ENCODE peak calls at places on chromosome 22, in four cellular contexts. Y is heart left ventricle, D is glutamatergic neuron, I is cardiac muscle cell. A is an unnamed sample.

GRCh38 chr22:42217019-42217751 is 53.3 kb downstream of the TCF20 start:
- DNase-seq in Y (no peak), D (no peak), I (no peak), A (no peak)

GRCh38 chr22:29979645-29980303 is 96.8 kb downstream of the MTMR3 start:
- DNase-seq in Y (no peak), D (no peak), I (no peak), A (no peak)

GRCh38 chr22:49006207-49007012 is 821.3 kb downstream of the BRD1 start:
- DNase-seq in Y (no peak), D (no peak), I (no peak), A (no peak)

GRCh38 chr22:26995222-26995621 is 337.8 kb downstream of the MIAT start:
- DNase-seq in Y (no peak), D (no peak), I (peak; percentile 12), A (no peak)

GRCh38 chr22:11627798-11628650 is 3900.0 kb upstream of the OR11H1 start:
- DNase-seq in Y (no peak), D (no peak), I (no peak), A (no peak)

GRCh38 chr22:50112151-50113118 is 22.6 kb downstream of the MOV10L1 start:
- DNase-seq in Y (peak; percentile 56), D (no peak), I (peak; percentile 92), A (no peak)

GRCh38 chr22:22084089-22084711 is 101.6 kb upstream of the TOP3B start:
- DNase-seq in Y (no peak), D (no peak), I (no peak), A (no peak)

GRCh38 chr22:26235792-26236191 is 66.5 kb downstream of the SEZ6L start:
- DNase-seq in Y (no peak), D (no peak), I (no peak), A (no peak)

GRCh38 chr22:39471421-39472141 is 14.8 kb downstream of the MGAT3 start:
- DNase-seq in Y (peak; percentile 68), D (no peak), I (peak; percentile 93), A (no peak)

GRCh38 chr22:17726561-17727243 is 47.6 kb downstream of the BID start:
- DNase-seq in Y (no peak), D (no peak), I (no peak), A (no peak)

GRCh38 chr22:43885786-43886185 is 6.0 kb downstream of the PNPLA5 start:
- DNase-seq in Y (no peak), D (no peak), I (no peak), A (no peak)

GRCh38 chr22:29782061-29782845 is 15.1 kb downstream of the UQCR10 start:
- DNase-seq in Y (peak; percentile 75), D (no peak), I (peak; percentile 37), A (peak; percentile 28)

GRCh38 chr22:22169923-22170322 is 74.7 kb upstream of the VPREB1 start:
- DNase-seq in Y (no peak), D (no peak), I (no peak), A (no peak)

GRCh38 chr22:40388231-40388630 is 17.8 kb downstream of the SGSM3 start:
- DNase-seq in Y (no peak), D (no peak), I (no peak), A (no peak)

GRCh38 chr22:46209262-46209661 is 40.8 kb downstream of the CDPF1 start:
- DNase-seq in Y (no peak), D (no peak), I (no peak), A (no peak)

GRCh38 chr22:19958083-19959042 is 16.7 kb upstream of the TXNRD2 start:
- DNase-seq in Y (no peak), D (peak; percentile 4), I (peak; percentile 35), A (no peak)

GRCh38 chr22:28142361-28142801 is 223.3 kb upstream of the PITPNB start:
- DNase-seq in Y (no peak), D (no peak), I (peak; percentile 97), A (peak; percentile 36)

GRCh38 chr22:17858033-17858432 is 83.8 kb upstream of the BID start:
- DNase-seq in Y (no peak), D (no peak), I (no peak), A (no peak)

GRCh38 chr22:38754247-38755154 is 1.3 kb downstream of the SUN2 start:
- DNase-seq in Y (peak; percentile 50), D (no peak), I (peak; percentile 78), A (peak; percentile 51)

GRCh38 chr22:34833982-34834510 is 231.9 kb upstream of the ISX start:
- DNase-seq in Y (no peak), D (no peak), I (no peak), A (no peak)

GRCh38 chr22:39589880-39590279 is 19.3 kb downstream of the CACNA1I start:
- DNase-seq in Y (no peak), D (no peak), I (no peak), A (no peak)

GRCh38 chr22:24501366-24502005 is 6.4 kb downstream of the UPB1 start:
- DNase-seq in Y (no peak), D (no peak), I (no peak), A (no peak)

GRCh38 chr22:48566741-48567140 is 1260.9 kb downstream of the BRD1 start:
- DNase-seq in Y (no peak), D (peak; percentile 12), I (no peak), A (no peak)

GRCh38 chr22:39318507-39319283 is 728 bp downstream of the RPL3 start:
- DNase-seq in Y (no peak), D (no peak), I (peak; percentile 58), A (no peak)

GRCh38 chr22:49603016-49603415 is 224.7 kb downstream of the BRD1 start:
- DNase-seq in Y (no peak), D (no peak), I (no peak), A (no peak)

GRCh38 chr22:40324468-40325305 is 21.6 kb upstream of the ADSL start:
- DNase-seq in Y (no peak), D (no peak), I (no peak), A (no peak)

GRCh38 chr22:46180370-46181137 is 30.2 kb downstream of the PPARA start:
- DNase-seq in Y (no peak), D (no peak), I (peak; percentile 25), A (no peak)

GRCh38 chr22:18057568-18058209 is 20.1 kb upstream of the PEX26 start:
- DNase-seq in Y (peak; percentile 71), D (no peak), I (peak; percentile 98), A (peak; percentile 99)

DNA sequence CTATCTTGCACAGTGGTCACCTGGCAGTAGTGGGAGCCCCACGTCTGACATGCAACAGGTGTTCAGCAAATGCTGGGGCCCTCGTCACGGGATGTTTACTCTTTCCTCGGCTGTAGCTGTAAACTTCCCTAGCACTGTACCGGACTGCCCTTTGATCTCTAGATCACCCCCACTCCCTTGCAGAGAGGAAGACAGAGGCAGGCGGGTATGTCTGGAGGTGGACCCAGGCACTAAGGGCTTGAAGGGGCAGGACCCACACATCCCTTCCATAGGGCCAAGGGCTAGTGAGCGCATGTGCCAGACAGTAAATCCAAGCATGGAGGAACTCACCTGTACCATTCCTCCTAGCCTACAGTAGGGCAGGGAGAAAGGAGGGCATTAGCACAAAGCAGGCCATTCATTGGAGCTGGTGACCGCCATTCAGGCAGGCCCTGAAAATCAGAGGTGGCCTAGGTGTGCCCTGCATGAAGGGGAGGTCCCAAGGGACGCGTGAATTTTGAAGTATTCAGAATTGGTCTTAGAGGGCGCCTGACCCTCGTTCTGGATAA is 1.9 kb upstream of the SMTN start:
- DNase-seq in Y (no peak), D (no peak), I (no peak), A (no peak)
- TF ChIP-seq CTCF in Y (no peak), D (no peak), I (no peak), A (no peak)

GRCh38 chr22:23233084-23233501 is 52.8 kb downstream of the BCR start:
- DNase-seq in Y (no peak), D (peak; percentile 47), I (peak; percentile 63), A (no peak)
- TF ChIP-seq CTCF in Y (no peak), D (no peak), I (peak; percentile 16), A (no peak)

DNA sequence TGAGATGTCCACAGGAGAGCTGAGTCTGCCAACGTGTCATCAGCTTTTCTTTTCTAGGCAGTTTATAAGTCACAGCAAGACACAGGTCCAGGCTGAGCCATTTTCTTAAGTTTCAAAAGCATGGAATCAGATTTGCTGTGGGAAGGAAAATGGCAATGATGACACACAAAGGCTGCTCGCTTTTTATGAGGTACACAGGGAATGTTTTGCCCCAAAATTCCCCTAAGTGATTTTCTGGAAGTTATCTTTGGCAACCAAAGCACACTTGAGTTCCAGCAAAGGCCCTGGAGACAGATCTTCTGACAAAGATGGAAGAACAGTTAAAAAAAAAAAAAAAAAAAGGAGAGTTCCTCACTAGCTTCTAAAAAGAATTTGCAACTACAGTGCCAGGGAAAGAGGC is 260.9 kb downstream of the LARGE1 start:
- DNase-seq in Y (peak; percentile 36), D (no peak), I (peak; percentile 9), A (no peak)
- TF ChIP-seq CTCF in Y (no peak), D (no peak), I (no peak), A (no peak)

GRCh38 chr22:36322602-36322915 is 65.2 kb downstream of the MYH9 start:
- DNase-seq in Y (no peak), D (no peak), I (no peak), A (no peak)

GRCh38 chr22:36324414-36324813 is 63.4 kb downstream of the MYH9 start:
- DNase-seq in Y (no peak), D (no peak), I (no peak), A (no peak)

GRCh38 chr22:36323855-36324331 is 63.9 kb downstream of the MYH9 start:
- DNase-seq in Y (peak; percentile 70), D (no peak), I (peak; percentile 43), A (no peak)

GRCh38 chr22:36321797-36322601 is 65.8 kb downstream of the MYH9 start:
- DNase-seq in Y (no peak), D (no peak), I (no peak), A (no peak)

GRCh38 chr22:36323182-36323854 is 64.4 kb downstream of the MYH9 start:
- DNase-seq in Y (peak; percentile 88), D (no peak), I (peak; percentile 92), A (no peak)
- TF ChIP-seq CTCF in Y (no peak), D (no peak), I (peak; percentile 8), A (no peak)

GRCh38 chr22:44954113-44954512 is 55.7 kb downstream of the PHF21B start:
- DNase-seq in Y (no peak), D (no peak), I (no peak), A (no peak)

GRCh38 chr22:44955102-44955501 is 54.7 kb downstream of the PHF21B start:
- DNase-seq in Y (no peak), D (no peak), I (no peak), A (no peak)

GRCh38 chr22:44956835-44957234 is 53.0 kb downstream of the PHF21B start:
- DNase-seq in Y (no peak), D (no peak), I (no peak), A (no peak)

GRCh38 chr22:44952863-44953790 is 56.7 kb downstream of the PHF21B start:
- DNase-seq in Y (no peak), D (no peak), I (no peak), A (no peak)

GRCh38 chr22:44957267-44957905 is 52.4 kb downstream of the PHF21B start:
- DNase-seq in Y (no peak), D (peak; percentile 46), I (no peak), A (no peak)
- TF ChIP-seq CTCF in Y (no peak), D (peak; percentile 52), I (peak; percentile 27), A (no peak)